ENCODE peak calls at places on chromosome 11, in seven cellular contexts. I is HEK293T, O is astrocyte of the hippocampus, J is EL, R is HCEC 1CT, G is AG04450, M is body of pancreas. T is an unnamed sample.

GRCh38 chr11:8011981-8012444 is 24.9 kb downstream of the EIF3F start:
- DNase-seq in I (no peak), O (peak), J (peak), R (peak), G (peak), M (no peak), T (no peak)

GRCh38 chr11:65014146-65014960 is at the start of gene ARL2:
- DNase-seq in I (no peak), O (no peak), J (no peak), R (no peak), G (no peak), M (no peak), T (no peak)

GRCh38 chr11:66113132-66113856 is 43.2 kb downstream of the PACS1 start:
- DNase-seq in I (no peak), O (peak), J (peak), R (peak), G (no peak), M (no peak), T (peak)

GRCh38 chr11:34331329-34331728 is 26.5 kb downstream of the ABTB2 start:
- DNase-seq in I (no peak), O (peak), J (peak), R (peak), G (no peak), M (no peak), T (peak)

GRCh38 chr11:57491371-57492061 is 24.0 kb downstream of the SLC43A1 start:
- DNase-seq in I (peak), O (peak), J (peak), R (peak), G (no peak), M (peak), T (no peak)

GRCh38 chr11:71446942-71447688 is 1.1 kb downstream of the DHCR7 start:
- DNase-seq in I (no peak), O (peak), J (peak), R (peak), G (peak), M (no peak), T (no peak)

GRCh38 chr11:57778318-57779037 is 16.9 kb downstream of the CTNND1 start:
- DNase-seq in I (peak), O (peak), J (peak), R (peak), G (peak), M (peak), T (peak)

GRCh38 chr11:2787816-2788750 is 88.3 kb upstream of the KCNQ1OT1 start:
- DNase-seq in I (no peak), O (peak), J (no peak), R (no peak), G (no peak), M (peak), T (no peak)

GRCh38 chr11:32473282-32473909 is 38.1 kb upstream of the WT1 start:
- DNase-seq in I (no peak), O (no peak), J (no peak), R (no peak), G (no peak), M (no peak), T (no peak)

GRCh38 chr11:6443269-6444003 is 2.6 kb upstream of the HPX start:
- DNase-seq in I (peak), O (peak), J (peak), R (peak), G (no peak), M (peak), T (no peak)

GRCh38 chr11:94700631-94701030 is 67.5 kb upstream of the AMOTL1 start:
- DNase-seq in I (no peak), O (no peak), J (peak), R (peak), G (no peak), M (no peak), T (no peak)

GRCh38 chr11:82038151-82038550 is 695.5 kb downstream of the FAM181B start:
- DNase-seq in I (no peak), O (no peak), J (no peak), R (no peak), G (no peak), M (no peak), T (no peak)

GRCh38 chr11:70332567-70332966 is 62.1 kb downstream of the PPFIA1 start:
- DNase-seq in I (no peak), O (no peak), J (no peak), R (no peak), G (no peak), M (no peak), T (no peak)

T was measured in HFF-Myc.